ENCODE peak calls at places on chromosome 7, in ten cellular contexts. One of them, this sample, is unnamed.

GRCh38 chr7:121994625-121995410 is 121.9 kb downstream of the PTPRZ1 start:
- DNase-seq in stimulated activated CD8-positive, alpha-beta memory T cell treated with anti-CD3 and anti-CD28 coated beads, Interleukin-15, amount 100 ng/mL, for 24 hours: no peak
- DNase-seq in AG04450: peak
- DNase-seq in left colon: peak
- DNase-seq in activated CD4-positive, alpha-beta T cell treated with anti-CD3 and anti-CD28 coated beads for 24 hours: peak
- DNase-seq in body of pancreas: peak
- DNase-seq in ELF-1: peak
- DNase-seq in AG10803: peak
- DNase-seq in iris pigment epithelial cell: peak
- DNase-seq in HTR-8/SVneo: peak
- DNase-seq in this sample: peak

GRCh38 chr7:20786779-20787651 is at the start of gene SP8:
- DNase-seq in stimulated activated CD8-positive, alpha-beta memory T cell treated with anti-CD3 and anti-CD28 coated beads, Interleukin-15, amount 100 ng/mL, for 24 hours: no peak
- DNase-seq in AG04450: no peak
- DNase-seq in left colon: peak
- DNase-seq in activated CD4-positive, alpha-beta T cell treated with anti-CD3 and anti-CD28 coated beads for 24 hours: no peak
- DNase-seq in body of pancreas: no peak
- DNase-seq in ELF-1: peak
- DNase-seq in AG10803: no peak
- DNase-seq in iris pigment epithelial cell: no peak
- DNase-seq in HTR-8/SVneo: no peak
- DNase-seq in this sample: no peak

GRCh38 chr7:55055479-55055878 is 36.7 kb downstream of the EGFR start:
- DNase-seq in stimulated activated CD8-positive, alpha-beta memory T cell treated with anti-CD3 and anti-CD28 coated beads, Interleukin-15, amount 100 ng/mL, for 24 hours: no peak
- DNase-seq in AG04450: no peak
- DNase-seq in left colon: no peak
- DNase-seq in activated CD4-positive, alpha-beta T cell treated with anti-CD3 and anti-CD28 coated beads for 24 hours: no peak
- DNase-seq in body of pancreas: no peak
- DNase-seq in ELF-1: no peak
- DNase-seq in AG10803: peak
- DNase-seq in iris pigment epithelial cell: peak
- DNase-seq in HTR-8/SVneo: no peak
- DNase-seq in this sample: peak

GRCh38 chr7:111530356-111530668 is 32.0 kb downstream of the IMMP2L start:
- DNase-seq in stimulated activated CD8-positive, alpha-beta memory T cell treated with anti-CD3 and anti-CD28 coated beads, Interleukin-15, amount 100 ng/mL, for 24 hours: no peak
- DNase-seq in AG04450: no peak
- DNase-seq in left colon: no peak
- DNase-seq in activated CD4-positive, alpha-beta T cell treated with anti-CD3 and anti-CD28 coated beads for 24 hours: no peak
- DNase-seq in body of pancreas: no peak
- DNase-seq in ELF-1: no peak
- DNase-seq in AG10803: no peak
- DNase-seq in iris pigment epithelial cell: no peak
- DNase-seq in HTR-8/SVneo: no peak
- DNase-seq in this sample: no peak

GRCh38 chr7:83588602-83589240 is 60.2 kb downstream of the SEMA3E start:
- DNase-seq in stimulated activated CD8-positive, alpha-beta memory T cell treated with anti-CD3 and anti-CD28 coated beads, Interleukin-15, amount 100 ng/mL, for 24 hours: no peak
- DNase-seq in AG04450: no peak
- DNase-seq in left colon: no peak
- DNase-seq in activated CD4-positive, alpha-beta T cell treated with anti-CD3 and anti-CD28 coated beads for 24 hours: no peak
- DNase-seq in body of pancreas: no peak
- DNase-seq in ELF-1: no peak
- DNase-seq in AG10803: peak
- DNase-seq in iris pigment epithelial cell: no peak
- DNase-seq in HTR-8/SVneo: no peak
- DNase-seq in this sample: no peak

GRCh38 chr7:77699056-77699455 is 2.8 kb downstream of the RSBN1L start:
- DNase-seq in stimulated activated CD8-positive, alpha-beta memory T cell treated with anti-CD3 and anti-CD28 coated beads, Interleukin-15, amount 100 ng/mL, for 24 hours: no peak
- DNase-seq in AG04450: no peak
- DNase-seq in left colon: no peak
- DNase-seq in activated CD4-positive, alpha-beta T cell treated with anti-CD3 and anti-CD28 coated beads for 24 hours: no peak
- DNase-seq in body of pancreas: no peak
- DNase-seq in ELF-1: no peak
- DNase-seq in AG10803: no peak
- DNase-seq in iris pigment epithelial cell: peak
- DNase-seq in HTR-8/SVneo: no peak
- DNase-seq in this sample: peak

GRCh38 chr7:72032934-72033333 is 379.2 kb downstream of the CALN1 start:
- DNase-seq in stimulated activated CD8-positive, alpha-beta memory T cell treated with anti-CD3 and anti-CD28 coated beads, Interleukin-15, amount 100 ng/mL, for 24 hours: no peak
- DNase-seq in AG04450: no peak
- DNase-seq in left colon: no peak
- DNase-seq in activated CD4-positive, alpha-beta T cell treated with anti-CD3 and anti-CD28 coated beads for 24 hours: no peak
- DNase-seq in body of pancreas: no peak
- DNase-seq in ELF-1: no peak
- DNase-seq in AG10803: no peak
- DNase-seq in iris pigment epithelial cell: no peak
- DNase-seq in HTR-8/SVneo: no peak
- DNase-seq in this sample: no peak

GRCh38 chr7:157543276-157543675 is 206.5 kb downstream of the DNAJB6 start:
- DNase-seq in stimulated activated CD8-positive, alpha-beta memory T cell treated with anti-CD3 and anti-CD28 coated beads, Interleukin-15, amount 100 ng/mL, for 24 hours: no peak
- DNase-seq in AG04450: no peak
- DNase-seq in left colon: no peak
- DNase-seq in activated CD4-positive, alpha-beta T cell treated with anti-CD3 and anti-CD28 coated beads for 24 hours: no peak
- DNase-seq in body of pancreas: no peak
- DNase-seq in ELF-1: no peak
- DNase-seq in AG10803: no peak
- DNase-seq in iris pigment epithelial cell: no peak
- DNase-seq in HTR-8/SVneo: no peak
- DNase-seq in this sample: no peak

GRCh38 chr7:135991906-135992305 is 14.7 kb upstream of the MTPN start:
- DNase-seq in stimulated activated CD8-positive, alpha-beta memory T cell treated with anti-CD3 and anti-CD28 coated beads, Interleukin-15, amount 100 ng/mL, for 24 hours: no peak
- DNase-seq in AG04450: no peak
- DNase-seq in left colon: no peak
- DNase-seq in activated CD4-positive, alpha-beta T cell treated with anti-CD3 and anti-CD28 coated beads for 24 hours: no peak
- DNase-seq in body of pancreas: no peak
- DNase-seq in ELF-1: no peak
- DNase-seq in AG10803: no peak
- DNase-seq in iris pigment epithelial cell: no peak
- DNase-seq in HTR-8/SVneo: no peak
- DNase-seq in this sample: no peak

GRCh38 chr7:80307251-80307856 is 172.7 kb downstream of the GNAI1 start:
- DNase-seq in stimulated activated CD8-positive, alpha-beta memory T cell treated with anti-CD3 and anti-CD28 coated beads, Interleukin-15, amount 100 ng/mL, for 24 hours: no peak
- DNase-seq in AG04450: no peak
- DNase-seq in left colon: no peak
- DNase-seq in activated CD4-positive, alpha-beta T cell treated with anti-CD3 and anti-CD28 coated beads for 24 hours: no peak
- DNase-seq in body of pancreas: no peak
- DNase-seq in ELF-1: no peak
- DNase-seq in AG10803: peak
- DNase-seq in iris pigment epithelial cell: peak
- DNase-seq in HTR-8/SVneo: no peak
- DNase-seq in this sample: peak

GRCh38 chr7:35593896-35594295 is 101.0 kb downstream of the HERPUD2 start:
- DNase-seq in stimulated activated CD8-positive, alpha-beta memory T cell treated with anti-CD3 and anti-CD28 coated beads, Interleukin-15, amount 100 ng/mL, for 24 hours: no peak
- DNase-seq in AG04450: no peak
- DNase-seq in left colon: no peak
- DNase-seq in activated CD4-positive, alpha-beta T cell treated with anti-CD3 and anti-CD28 coated beads for 24 hours: no peak
- DNase-seq in body of pancreas: no peak
- DNase-seq in ELF-1: peak
- DNase-seq in AG10803: no peak
- DNase-seq in iris pigment epithelial cell: no peak
- DNase-seq in HTR-8/SVneo: no peak
- DNase-seq in this sample: no peak

This sample was measured in lung microvascular endothelial cell.